ENCODE peak calls at places on chromosomes 6 and 20, in ten cellular contexts. One of them, this sample, is unnamed.

GRCh38 chr6:69705954-69706353 is 90.9 kb downstream of the LMBRD1 start:
- DNase-seq in cardiac muscle cell: no peak
- DNase-seq in A549: peak; percentile 5
- DNase-seq in stimulated activated CD4-positive, alpha-beta T cell treated with anti-CD3 and anti-CD28 coated beads, Interleukin-12 subunit alpha, Interleukin-12 subunit beta, amount 100 ng/mL, for 24 hours: no peak
- DNase-seq in LHCN-M2: no peak
- DNase-seq in skeletal muscle cell: no peak
- DNase-seq in AG08395: no peak
- DNase-seq in AG08396: no peak
- DNase-seq in SW480: no peak
- DNase-seq in sciatic nerve: no peak
- DNase-seq in this sample: no peak

GRCh38 chr6:18269253-18269652 is 4.9 kb upstream of the DEK start:
- DNase-seq in cardiac muscle cell: peak; percentile 4
- DNase-seq in A549: no peak
- DNase-seq in stimulated activated CD4-positive, alpha-beta T cell treated with anti-CD3 and anti-CD28 coated beads, Interleukin-12 subunit alpha, Interleukin-12 subunit beta, amount 100 ng/mL, for 24 hours: no peak
- DNase-seq in LHCN-M2: peak; percentile 20
- DNase-seq in skeletal muscle cell: no peak
- DNase-seq in AG08395: peak; percentile 63
- DNase-seq in AG08396: peak; percentile 32
- DNase-seq in SW480: peak; percentile 96
- DNase-seq in sciatic nerve: no peak
- DNase-seq in this sample: no peak

GRCh38 chr20:6213311-6213710 is 90.5 kb upstream of the FERMT1 start:
- DNase-seq in cardiac muscle cell: no peak
- DNase-seq in A549: no peak
- DNase-seq in stimulated activated CD4-positive, alpha-beta T cell treated with anti-CD3 and anti-CD28 coated beads, Interleukin-12 subunit alpha, Interleukin-12 subunit beta, amount 100 ng/mL, for 24 hours: no peak
- DNase-seq in LHCN-M2: no peak
- DNase-seq in skeletal muscle cell: no peak
- DNase-seq in AG08395: no peak
- DNase-seq in AG08396: no peak
- DNase-seq in SW480: no peak
- DNase-seq in sciatic nerve: no peak
- DNase-seq in this sample: no peak

GRCh38 chr6:49142422-49143151 is 320.5 kb downstream of the MMUT start:
- DNase-seq in cardiac muscle cell: no peak
- DNase-seq in A549: no peak
- DNase-seq in stimulated activated CD4-positive, alpha-beta T cell treated with anti-CD3 and anti-CD28 coated beads, Interleukin-12 subunit alpha, Interleukin-12 subunit beta, amount 100 ng/mL, for 24 hours: no peak
- DNase-seq in LHCN-M2: no peak
- DNase-seq in skeletal muscle cell: no peak
- DNase-seq in AG08395: no peak
- DNase-seq in AG08396: no peak
- DNase-seq in SW480: no peak
- DNase-seq in sciatic nerve: no peak
- DNase-seq in this sample: no peak

GRCh38 chr20:5008743-5009142 is 7.4 kb upstream of the SLC23A2 start:
- DNase-seq in cardiac muscle cell: peak; percentile 33
- DNase-seq in A549: no peak
- DNase-seq in stimulated activated CD4-positive, alpha-beta T cell treated with anti-CD3 and anti-CD28 coated beads, Interleukin-12 subunit alpha, Interleukin-12 subunit beta, amount 100 ng/mL, for 24 hours: no peak
- DNase-seq in LHCN-M2: no peak
- DNase-seq in skeletal muscle cell: no peak
- DNase-seq in AG08395: no peak
- DNase-seq in AG08396: no peak
- DNase-seq in SW480: no peak
- DNase-seq in sciatic nerve: no peak
- DNase-seq in this sample: no peak

GRCh38 chr20:58839474-58839874 is 11.2 kb downstream of the GNAS-AS1 start:
- DNase-seq in cardiac muscle cell: peak; percentile 39
- DNase-seq in A549: peak; percentile 70
- DNase-seq in stimulated activated CD4-positive, alpha-beta T cell treated with anti-CD3 and anti-CD28 coated beads, Interleukin-12 subunit alpha, Interleukin-12 subunit beta, amount 100 ng/mL, for 24 hours: no peak
- DNase-seq in LHCN-M2: no peak
- DNase-seq in skeletal muscle cell: no peak
- DNase-seq in AG08395: peak; percentile 19
- DNase-seq in AG08396: no peak
- DNase-seq in SW480: peak; percentile 38
- DNase-seq in sciatic nerve: no peak
- DNase-seq in this sample: peak; percentile 75

GRCh38 chr6:130661077-130661476 is 166.1 kb upstream of the SMLR1 start:
- DNase-seq in cardiac muscle cell: no peak
- DNase-seq in A549: no peak
- DNase-seq in stimulated activated CD4-positive, alpha-beta T cell treated with anti-CD3 and anti-CD28 coated beads, Interleukin-12 subunit alpha, Interleukin-12 subunit beta, amount 100 ng/mL, for 24 hours: no peak
- DNase-seq in LHCN-M2: no peak
- DNase-seq in skeletal muscle cell: no peak
- DNase-seq in AG08395: no peak
- DNase-seq in AG08396: no peak
- DNase-seq in SW480: no peak
- DNase-seq in sciatic nerve: no peak
- DNase-seq in this sample: no peak

GRCh38 chr20:20604907-20605306 is 107.5 kb downstream of the RALGAPA2 start:
- DNase-seq in cardiac muscle cell: no peak
- DNase-seq in A549: no peak
- DNase-seq in stimulated activated CD4-positive, alpha-beta T cell treated with anti-CD3 and anti-CD28 coated beads, Interleukin-12 subunit alpha, Interleukin-12 subunit beta, amount 100 ng/mL, for 24 hours: no peak
- DNase-seq in LHCN-M2: no peak
- DNase-seq in skeletal muscle cell: no peak
- DNase-seq in AG08395: no peak
- DNase-seq in AG08396: no peak
- DNase-seq in SW480: no peak
- DNase-seq in sciatic nerve: no peak
- DNase-seq in this sample: no peak

GRCh38 chr6:47135772-47136171 is 93.6 kb upstream of the ADGRF1 start:
- DNase-seq in cardiac muscle cell: peak; percentile 89
- DNase-seq in A549: peak; percentile 91
- DNase-seq in stimulated activated CD4-positive, alpha-beta T cell treated with anti-CD3 and anti-CD28 coated beads, Interleukin-12 subunit alpha, Interleukin-12 subunit beta, amount 100 ng/mL, for 24 hours: no peak
- DNase-seq in LHCN-M2: peak; percentile 93
- DNase-seq in skeletal muscle cell: peak; percentile 92
- DNase-seq in AG08395: peak; percentile 42
- DNase-seq in AG08396: peak; percentile 26
- DNase-seq in SW480: peak; percentile 79
- DNase-seq in sciatic nerve: no peak
- DNase-seq in this sample: no peak

GRCh38 chr6:2971420-2972218 is at the start of gene SERPINB6:
- DNase-seq in cardiac muscle cell: peak; percentile 90
- DNase-seq in A549: peak; percentile 53
- DNase-seq in stimulated activated CD4-positive, alpha-beta T cell treated with anti-CD3 and anti-CD28 coated beads, Interleukin-12 subunit alpha, Interleukin-12 subunit beta, amount 100 ng/mL, for 24 hours: no peak
- DNase-seq in LHCN-M2: peak; percentile 71
- DNase-seq in skeletal muscle cell: no peak
- DNase-seq in AG08395: peak; percentile 65
- DNase-seq in AG08396: peak; percentile 73
- DNase-seq in SW480: peak; percentile 58
- DNase-seq in sciatic nerve: peak; percentile 89
- DNase-seq in this sample: peak; percentile 52

GRCh38 chr20:41664584-41664983 is 46.4 kb upstream of the CHD6 start:
- DNase-seq in cardiac muscle cell: peak; percentile 22
- DNase-seq in A549: peak; percentile 59
- DNase-seq in stimulated activated CD4-positive, alpha-beta T cell treated with anti-CD3 and anti-CD28 coated beads, Interleukin-12 subunit alpha, Interleukin-12 subunit beta, amount 100 ng/mL, for 24 hours: no peak
- DNase-seq in LHCN-M2: peak; percentile 8
- DNase-seq in skeletal muscle cell: no peak
- DNase-seq in AG08395: no peak
- DNase-seq in AG08396: peak; percentile 9
- DNase-seq in SW480: peak; percentile 33
- DNase-seq in sciatic nerve: no peak
- DNase-seq in this sample: no peak

GRCh38 chr6:10166031-10166430 is 248.8 kb downstream of the TFAP2A start:
- DNase-seq in cardiac muscle cell: no peak
- DNase-seq in A549: no peak
- DNase-seq in stimulated activated CD4-positive, alpha-beta T cell treated with anti-CD3 and anti-CD28 coated beads, Interleukin-12 subunit alpha, Interleukin-12 subunit beta, amount 100 ng/mL, for 24 hours: no peak
- DNase-seq in LHCN-M2: no peak
- DNase-seq in skeletal muscle cell: no peak
- DNase-seq in AG08395: no peak
- DNase-seq in AG08396: no peak
- DNase-seq in SW480: no peak
- DNase-seq in sciatic nerve: no peak
- DNase-seq in this sample: no peak

GRCh38 chr6:139708342-139709199 is 334.1 kb upstream of the CITED2 start:
- DNase-seq in cardiac muscle cell: peak; percentile 88
- DNase-seq in A549: peak; percentile 44
- DNase-seq in stimulated activated CD4-positive, alpha-beta T cell treated with anti-CD3 and anti-CD28 coated beads, Interleukin-12 subunit alpha, Interleukin-12 subunit beta, amount 100 ng/mL, for 24 hours: no peak
- DNase-seq in LHCN-M2: peak; percentile 63
- DNase-seq in skeletal muscle cell: peak; percentile 65
- DNase-seq in AG08395: peak; percentile 83
- DNase-seq in AG08396: peak; percentile 86
- DNase-seq in SW480: peak; percentile 37
- DNase-seq in sciatic nerve: no peak
- DNase-seq in this sample: no peak

GRCh38 chr6:47700051-47700450 is 1.7 kb downstream of the ADGRF4 start:
- DNase-seq in cardiac muscle cell: peak; percentile 81
- DNase-seq in A549: peak; percentile 30
- DNase-seq in stimulated activated CD4-positive, alpha-beta T cell treated with anti-CD3 and anti-CD28 coated beads, Interleukin-12 subunit alpha, Interleukin-12 subunit beta, amount 100 ng/mL, for 24 hours: no peak
- DNase-seq in LHCN-M2: peak; percentile 48
- DNase-seq in skeletal muscle cell: no peak
- DNase-seq in AG08395: no peak
- DNase-seq in AG08396: peak; percentile 14
- DNase-seq in SW480: no peak
- DNase-seq in sciatic nerve: no peak
- DNase-seq in this sample: no peak